ENCODE peak calls at places on chromosomes 11 and 22, in ten cellular contexts. G, L, J, B, U, O, H, S, W and T are unnamed samples.

GRCh38 chr11:117454564-117454917 is 126.9 kb downstream of the CEP164 start:
- DNase-seq in G (no peak), L (no peak), J (no peak), B (no peak), U (no peak), O (no peak), H (no peak), S (no peak), W (no peak), T (no peak)

GRCh38 chr22:33897621-33897910 is 22.7 kb downstream of the LARGE1 start:
- DNase-seq in G (no peak), L (no peak), J (no peak), B (no peak), U (no peak), O (no peak), H (no peak), S (peak), W (no peak), T (no peak)

GRCh38 chr11:63933459-63933858 is 5.3 kb upstream of the NAA40 start:
- DNase-seq in G (no peak), L (no peak), J (no peak), B (peak), U (no peak), O (no peak), H (no peak), S (no peak), W (no peak), T (no peak)

GRCh38 chr11:21888814-21889213 is 304.1 kb upstream of the ANO5 start:
- DNase-seq in G (no peak), L (no peak), J (no peak), B (no peak), U (no peak), O (no peak), H (no peak), S (no peak), W (no peak), T (no peak)

GRCh38 chr22:17743661-17744411 is 30.4 kb downstream of the BID start:
- DNase-seq in G (no peak), L (no peak), J (no peak), B (no peak), U (no peak), O (no peak), H (no peak), S (no peak), W (no peak), T (no peak)

GRCh38 chr11:75867778-75868374 is 52.9 kb downstream of the UVRAG start:
- DNase-seq in G (no peak), L (no peak), J (peak), B (peak), U (peak), O (no peak), H (no peak), S (peak), W (no peak), T (no peak)

GRCh38 chr22:46622081-46622521 is 1.9 kb downstream of the GRAMD4 start:
- DNase-seq in G (no peak), L (no peak), J (no peak), B (no peak), U (no peak), O (no peak), H (no peak), S (no peak), W (peak), T (no peak)

GRCh38 chr22:30309981-30310672 is 16.6 kb downstream of the TBC1D10A start:
- DNase-seq in G (no peak), L (no peak), J (no peak), B (no peak), U (no peak), O (no peak), H (peak), S (no peak), W (peak), T (no peak)

GRCh38 chr11:10943968-10944367 is 86.1 kb upstream of the ZBED5 start:
- DNase-seq in G (no peak), L (no peak), J (no peak), B (no peak), U (no peak), O (no peak), H (no peak), S (no peak), W (no peak), T (no peak)

GRCh38 chr11:28738549-28738948 is 630.4 kb downstream of the METTL15 start:
- DNase-seq in G (no peak), L (no peak), J (no peak), B (peak), U (peak), O (no peak), H (no peak), S (no peak), W (no peak), T (no peak)

GRCh38 chr11:32050256-32050655 is 40.6 kb upstream of the RCN1 start:
- DNase-seq in G (no peak), L (no peak), J (no peak), B (no peak), U (no peak), O (no peak), H (no peak), S (no peak), W (no peak), T (no peak)

GRCh38 chr22:26845016-26845728 is 187.8 kb downstream of the MIAT start:
- DNase-seq in G (no peak), L (peak), J (no peak), B (peak), U (no peak), O (no peak), H (no peak), S (no peak), W (no peak), T (no peak)

GRCh38 chr11:100730266-100730665 is 43.2 kb downstream of the ARHGAP42 start:
- DNase-seq in G (no peak), L (no peak), J (no peak), B (no peak), U (no peak), O (no peak), H (no peak), S (no peak), W (no peak), T (no peak)

GRCh38 chr22:50519151-50519550 is 6.2 kb downstream of the SCO2 start:
- DNase-seq in G (no peak), L (no peak), J (no peak), B (no peak), U (no peak), O (no peak), H (no peak), S (no peak), W (no peak), T (no peak)

GRCh38 chr11:70481625-70482528 is 83.5 kb downstream of the CTTN start:
- DNase-seq in G (no peak), L (peak), J (no peak), B (peak), U (peak), O (no peak), H (no peak), S (no peak), W (peak), T (no peak)

GRCh38 chr11:68429661-68430060 is 30.9 kb upstream of the PPP6R3 start:
- DNase-seq in G (no peak), L (no peak), J (no peak), B (no peak), U (no peak), O (no peak), H (no peak), S (no peak), W (no peak), T (no peak)

GRCh38 chr11:128517457-128518230 is 69.7 kb downstream of the ETS1 start:
- DNase-seq in G (no peak), L (no peak), J (no peak), B (peak), U (no peak), O (no peak), H (no peak), S (no peak), W (no peak), T (no peak)

GRCh38 chr11:114440971-114441810 is 1.9 kb downstream of the REXO2 start:
- DNase-seq in G (no peak), L (no peak), J (no peak), B (no peak), U (no peak), O (no peak), H (no peak), S (no peak), W (no peak), T (no peak)

GRCh38 chr22:19874307-19875060 is 19.8 kb upstream of the GNB1L start:
- DNase-seq in G (peak), L (peak), J (peak), B (no peak), U (peak), O (no peak), H (no peak), S (peak), W (peak), T (peak)

GRCh38 chr22:46934746-46935491 is 172.5 kb downstream of the TBC1D22A start:
- DNase-seq in G (no peak), L (no peak), J (peak), B (peak), U (peak), O (no peak), H (peak), S (no peak), W (no peak), T (no peak)

GRCh38 chr11:65421204-65422103 is 1.1 kb upstream of the NEAT1 start:
- DNase-seq in G (peak), L (peak), J (peak), B (peak), U (peak), O (peak), H (peak), S (peak), W (peak), T (no peak)

GRCh38 chr11:124602193-124602592 is 9.0 kb upstream of the PANX3 start:
- DNase-seq in G (no peak), L (no peak), J (no peak), B (peak), U (no peak), O (no peak), H (no peak), S (no peak), W (no peak), T (no peak)